ENCODE peak calls at places on chromosomes 11 and 22, in eight cellular contexts. One of them, this sample, is unnamed.

GRCh38 chr22:38866399-38867123 is 5.5 kb downstream of the CBX6 start:
- DNase-seq in GDM1: no peak
- DNase-seq in left ventricle myocardium inferior: no peak
- DNase-seq in dermis microvascular lymphatic vessel endothelial cell: no peak
- DNase-seq in activated CD4-positive, alpha-beta T cell treated with anti-CD3 and anti-CD28 coated beads, Interleukin-2, amount 50 U/mL, for 48 hours: no peak
- DNase-seq in CD4-positive, alpha-beta memory T cell: no peak
- DNase-seq in cardiac muscle cell: no peak
- DNase-seq in fibroblast of mammary gland: no peak
- DNase-seq in this sample: no peak

GRCh38 chr11:126507646-126508045 is 152.2 kb downstream of the ST3GAL4 start:
- DNase-seq in CD4-positive, alpha-beta memory T cell: no peak
- DNase-seq in activated CD4-positive, alpha-beta T cell treated with anti-CD3 and anti-CD28 coated beads, Interleukin-2, amount 50 U/mL, for 48 hours: no peak
- DNase-seq in fibroblast of mammary gland: no peak
- DNase-seq in cardiac muscle cell: no peak
- DNase-seq in dermis microvascular lymphatic vessel endothelial cell: no peak
- DNase-seq in left ventricle myocardium inferior: no peak
- DNase-seq in GDM1: no peak
- DNase-seq in this sample: no peak

GRCh38 chr11:70046089-70046488 is 32.0 kb upstream of the ANO1 start:
- DNase-seq in GDM1: no peak
- DNase-seq in fibroblast of mammary gland: no peak
- DNase-seq in cardiac muscle cell: no peak
- DNase-seq in dermis microvascular lymphatic vessel endothelial cell: no peak
- DNase-seq in CD4-positive, alpha-beta memory T cell: no peak
- DNase-seq in activated CD4-positive, alpha-beta T cell treated with anti-CD3 and anti-CD28 coated beads, Interleukin-2, amount 50 U/mL, for 48 hours: no peak
- DNase-seq in left ventricle myocardium inferior: no peak
- DNase-seq in this sample: no peak

GRCh38 chr22:22176929-22177616 is 67.5 kb upstream of the VPREB1 start:
- DNase-seq in dermis microvascular lymphatic vessel endothelial cell: no peak
- DNase-seq in CD4-positive, alpha-beta memory T cell: no peak
- DNase-seq in activated CD4-positive, alpha-beta T cell treated with anti-CD3 and anti-CD28 coated beads, Interleukin-2, amount 50 U/mL, for 48 hours: no peak
- DNase-seq in left ventricle myocardium inferior: no peak
- DNase-seq in fibroblast of mammary gland: no peak
- DNase-seq in GDM1: no peak
- DNase-seq in cardiac muscle cell: no peak
- DNase-seq in this sample: no peak

GRCh38 chr11:99968336-99968735 is 718.8 kb upstream of the ARHGAP42 start:
- DNase-seq in cardiac muscle cell: no peak
- DNase-seq in fibroblast of mammary gland: no peak
- DNase-seq in left ventricle myocardium inferior: no peak
- DNase-seq in GDM1: no peak
- DNase-seq in activated CD4-positive, alpha-beta T cell treated with anti-CD3 and anti-CD28 coated beads, Interleukin-2, amount 50 U/mL, for 48 hours: no peak
- DNase-seq in CD4-positive, alpha-beta memory T cell: no peak
- DNase-seq in dermis microvascular lymphatic vessel endothelial cell: no peak
- DNase-seq in this sample: no peak

GRCh38 chr11:114137838-114138237 is 78.3 kb downstream of the ZBTB16 start:
- DNase-seq in fibroblast of mammary gland: no peak
- DNase-seq in activated CD4-positive, alpha-beta T cell treated with anti-CD3 and anti-CD28 coated beads, Interleukin-2, amount 50 U/mL, for 48 hours: no peak
- DNase-seq in dermis microvascular lymphatic vessel endothelial cell: no peak
- DNase-seq in cardiac muscle cell: no peak
- DNase-seq in left ventricle myocardium inferior: peak; percentile 57
- DNase-seq in CD4-positive, alpha-beta memory T cell: no peak
- DNase-seq in GDM1: no peak
- DNase-seq in this sample: no peak

GRCh38 chr22:20393705-20394476 is at the start of gene ZNF74:
- DNase-seq in GDM1: peak; percentile 78
- DNase-seq in left ventricle myocardium inferior: peak; percentile 90
- DNase-seq in cardiac muscle cell: peak; percentile 95
- DNase-seq in activated CD4-positive, alpha-beta T cell treated with anti-CD3 and anti-CD28 coated beads, Interleukin-2, amount 50 U/mL, for 48 hours: peak; percentile 84
- DNase-seq in dermis microvascular lymphatic vessel endothelial cell: peak; percentile 75
- DNase-seq in fibroblast of mammary gland: peak; percentile 90
- DNase-seq in CD4-positive, alpha-beta memory T cell: peak; percentile 91
- DNase-seq in this sample: peak; percentile 77

GRCh38 chr11:14500181-14500651 is 605 bp upstream of the COPB1 start:
- DNase-seq in cardiac muscle cell: peak; percentile 62
- DNase-seq in CD4-positive, alpha-beta memory T cell: peak; percentile 74
- DNase-seq in left ventricle myocardium inferior: peak; percentile 50
- DNase-seq in activated CD4-positive, alpha-beta T cell treated with anti-CD3 and anti-CD28 coated beads, Interleukin-2, amount 50 U/mL, for 48 hours: peak; percentile 48
- DNase-seq in GDM1: peak; percentile 3
- DNase-seq in dermis microvascular lymphatic vessel endothelial cell: peak; percentile 41
- DNase-seq in fibroblast of mammary gland: peak; percentile 63
- DNase-seq in this sample: peak; percentile 52

GRCh38 chr11:350723-351255 is 18.5 kb upstream of the B4GALNT4 start:
- DNase-seq in GDM1: no peak
- DNase-seq in activated CD4-positive, alpha-beta T cell treated with anti-CD3 and anti-CD28 coated beads, Interleukin-2, amount 50 U/mL, for 48 hours: no peak
- DNase-seq in left ventricle myocardium inferior: no peak
- DNase-seq in fibroblast of mammary gland: no peak
- DNase-seq in CD4-positive, alpha-beta memory T cell: no peak
- DNase-seq in cardiac muscle cell: no peak
- DNase-seq in dermis microvascular lymphatic vessel endothelial cell: no peak
- DNase-seq in this sample: no peak